ENCODE peak calls at places on chromosomes 6 and 20, in six cellular contexts. N is T47D, V is KBM-7, G is posterior cingulate gyrus, J is fibroblast of lung, T is EL. S is an unnamed sample.

GRCh38 chr6:37575221-37575620 is 75.5 kb upstream of the CCDC167 start:
- DNase-seq in J (no peak), T (no peak), G (peak; percentile 2), V (no peak), N (no peak), S (no peak)

GRCh38 chr20:16574656-16575355 is 1.6 kb upstream of the KIF16B start:
- DNase-seq in N (peak; percentile 90), G (peak; percentile 95), V (peak; percentile 91), T (peak; percentile 75), J (peak; percentile 82), S (peak; percentile 87)

GRCh38 chr6:64230530-64230929 is 594.9 kb downstream of the PHF3 start:
- DNase-seq in V (no peak), G (no peak), T (no peak), J (no peak), N (no peak), S (no peak)

GRCh38 chr20:38751360-38751976 is 3.2 kb downstream of the ACTR5 start:
- DNase-seq in G (no peak), N (peak; percentile 55), T (peak; percentile 39), J (peak; percentile 59), V (peak; percentile 57), S (peak; percentile 56)

GRCh38 chr6:138007014-138007472 is 100.2 kb downstream of the PERP start:
- DNase-seq in T (peak; percentile 31), G (no peak), N (no peak), V (peak; percentile 59), J (peak; percentile 31), S (peak; percentile 47)

GRCh38 chr6:44671333-44671732 is 283.8 kb downstream of the CDC5L start:
- DNase-seq in J (no peak), N (no peak), T (no peak), V (no peak), G (no peak), S (no peak)

GRCh38 chr20:5715068-5715841 is 34.9 kb upstream of the SHLD1 start:
- DNase-seq in V (no peak), N (no peak), T (no peak), G (no peak), J (no peak), S (no peak)

GRCh38 chr6:46035242-46035641 is 19.6 kb upstream of the CLIC5 start:
- DNase-seq in J (no peak), T (no peak), G (no peak), V (no peak), N (no peak), S (no peak)

GRCh38 chr6:90434096-90434495 is 137.5 kb upstream of the BACH2 start:
- DNase-seq in V (no peak), J (no peak), G (no peak), T (no peak), N (no peak), S (no peak)

GRCh38 chr20:33838035-33838864 is 27.1 kb downstream of the CHMP4B start:
- DNase-seq in N (no peak), G (no peak), T (no peak), J (no peak), V (no peak), S (no peak)

GRCh38 chr20:62737971-62738881 is 29.6 kb downstream of the NTSR1 start:
- DNase-seq in V (no peak), G (no peak), N (no peak), J (no peak), T (no peak), S (no peak)

GRCh38 chr20:63328716-63329275 is 32.4 kb downstream of the CHRNA4 start:
- DNase-seq in N (no peak), T (no peak), V (no peak), J (no peak), G (no peak), S (no peak)

GRCh38 chr20:17298169-17298568 is 71.3 kb downstream of the PCSK2 start:
- DNase-seq in N (no peak), J (no peak), G (no peak), T (peak; percentile 5), V (no peak), S (no peak)

GRCh38 chr6:66849843-66850242 is 1142.8 kb upstream of the EYS start:
- DNase-seq in J (peak; percentile 26), T (no peak), N (no peak), V (no peak), G (no peak), S (no peak)

GRCh38 chr6:127924440-127924839 is 23.6 kb upstream of the THEMIS start:
- DNase-seq in J (peak; percentile 19), T (no peak), G (no peak), N (no peak), V (no peak), S (no peak)

GRCh38 chr20:60137657-60138245 is 179.5 kb downstream of the CDH26 start:
- DNase-seq in N (no peak), V (peak; percentile 61), G (no peak), T (peak; percentile 4), J (peak; percentile 20), S (peak; percentile 10)

GRCh38 chr6:21402368-21402767 is 191.2 kb upstream of the SOX4 start:
- DNase-seq in G (no peak), T (peak; percentile 41), J (peak; percentile 62), N (no peak), V (no peak), S (no peak)

S was measured in erythroblast.